ENCODE peak calls at places on chromosomes 4 and X, in four cellular contexts. One of them, this sample, is unnamed.

GRCh38 chrX:39753296-39753996 is 344.3 kb downstream of the BCOR start:
- DNase-seq in upper lobe of left lung: no peak
- DNase-seq in H1: no peak
- DNase-seq in breast epithelium: no peak
- DNase-seq in this sample: no peak

GRCh38 chr4:150315691-150316090 is 237.4 kb downstream of the DCLK2 start:
- DNase-seq in H1: no peak
- DNase-seq in breast epithelium: no peak
- DNase-seq in upper lobe of left lung: no peak
- DNase-seq in this sample: no peak

GRCh38 chr4:156419080-156419638 is 465.5 kb upstream of the CTSO start:
- DNase-seq in upper lobe of left lung: no peak
- DNase-seq in H1: no peak
- DNase-seq in breast epithelium: no peak
- DNase-seq in this sample: no peak

GRCh38 chr4:20022471-20022870 is 229.2 kb upstream of the SLIT2 start:
- DNase-seq in H1: no peak
- DNase-seq in breast epithelium: no peak
- DNase-seq in upper lobe of left lung: no peak
- DNase-seq in this sample: no peak

GRCh38 chr4:145879598-145879997 is 59.0 kb downstream of the ZNF827 start:
- DNase-seq in upper lobe of left lung: no peak
- DNase-seq in H1: no peak
- DNase-seq in breast epithelium: no peak
- DNase-seq in this sample: no peak

GRCh38 chr4:1863297-1864033 is 7.5 kb upstream of the LETM1 start:
- DNase-seq in breast epithelium: no peak
- DNase-seq in upper lobe of left lung: no peak
- DNase-seq in H1: no peak
- DNase-seq in this sample: no peak

GRCh38 chr4:142600952-142601351 is 245.1 kb downstream of the INPP4B start:
- DNase-seq in breast epithelium: no peak
- DNase-seq in upper lobe of left lung: no peak
- DNase-seq in H1: no peak
- DNase-seq in this sample: no peak

GRCh38 chr4:77220841-77221613 is 64.0 kb downstream of the CCNG2 start:
- DNase-seq in upper lobe of left lung: peak; percentile 45
- DNase-seq in H1: no peak
- DNase-seq in breast epithelium: no peak
- DNase-seq in this sample: no peak

GRCh38 chrX:43423876-43424275 is 232.2 kb upstream of the MAOA start:
- DNase-seq in H1: no peak
- DNase-seq in upper lobe of left lung: no peak
- DNase-seq in breast epithelium: no peak
- DNase-seq in this sample: no peak

GRCh38 chr4:13171292-13172057 is 312.7 kb downstream of the RAB28 start:
- DNase-seq in H1: no peak
- DNase-seq in breast epithelium: no peak
- DNase-seq in upper lobe of left lung: no peak
- DNase-seq in this sample: no peak

GRCh38 chrX:68534696-68535095 is 35.8 kb downstream of the YIPF6 start:
- DNase-seq in upper lobe of left lung: no peak
- DNase-seq in breast epithelium: no peak
- DNase-seq in H1: no peak
- DNase-seq in this sample: no peak

GRCh38 chr4:66095065-66095464 is 424.8 kb upstream of the EPHA5 start:
- DNase-seq in H1: no peak
- DNase-seq in breast epithelium: no peak
- DNase-seq in upper lobe of left lung: no peak
- DNase-seq in this sample: no peak

GRCh38 chr4:74218201-74218600 is 60.3 kb downstream of the MTHFD2L start:
- DNase-seq in breast epithelium: no peak
- DNase-seq in upper lobe of left lung: no peak
- DNase-seq in H1: no peak
- DNase-seq in this sample: no peak

GRCh38 chr4:57462843-57463242 is 352.7 kb upstream of the IGFBP7 start:
- DNase-seq in breast epithelium: no peak
- DNase-seq in H1: no peak
- DNase-seq in upper lobe of left lung: no peak
- DNase-seq in this sample: no peak

GRCh38 chr4:27764526-27764837 is 903.8 kb downstream of the STIM2 start:
- DNase-seq in H1: no peak
- DNase-seq in breast epithelium: no peak
- DNase-seq in upper lobe of left lung: no peak
- DNase-seq in this sample: no peak

GRCh38 chrX:22974616-22975015 is 25.1 kb upstream of the DDX53 start:
- DNase-seq in upper lobe of left lung: no peak
- DNase-seq in H1: no peak
- DNase-seq in breast epithelium: no peak
- DNase-seq in this sample: no peak

GRCh38 chrX:41824551-41824950 is 98.8 kb downstream of the CASK start:
- DNase-seq in H1: no peak
- DNase-seq in breast epithelium: no peak
- DNase-seq in upper lobe of left lung: no peak
- DNase-seq in this sample: no peak

GRCh38 chr4:36081185-36081584 is 163.1 kb downstream of the ARAP2 start:
- DNase-seq in breast epithelium: no peak
- DNase-seq in upper lobe of left lung: no peak
- DNase-seq in H1: no peak
- DNase-seq in this sample: no peak

GRCh38 chrX:105424729-105425128 is 204.2 kb upstream of the TEX13A start:
- DNase-seq in upper lobe of left lung: no peak
- DNase-seq in breast epithelium: no peak
- DNase-seq in H1: no peak
- DNase-seq in this sample: no peak

GRCh38 chrX:118367338-118367737 is 21.4 kb downstream of the WDR44 start:
- DNase-seq in breast epithelium: no peak
- DNase-seq in upper lobe of left lung: no peak
- DNase-seq in H1: no peak
- DNase-seq in this sample: no peak

GRCh38 chr4:12041828-12042227 is 613.1 kb upstream of the HS3ST1 start:
- DNase-seq in breast epithelium: no peak
- DNase-seq in H1: no peak
- DNase-seq in upper lobe of left lung: no peak
- DNase-seq in this sample: no peak

GRCh38 chr4:105025263-105026017 is 121.2 kb upstream of the TET2 start:
- DNase-seq in upper lobe of left lung: no peak
- DNase-seq in breast epithelium: no peak
- DNase-seq in H1: no peak
- DNase-seq in this sample: no peak

GRCh38 chr4:75919914-75920313 is 17.7 kb upstream of the PPEF2 start:
- DNase-seq in breast epithelium: no peak
- DNase-seq in upper lobe of left lung: no peak
- DNase-seq in H1: no peak
- DNase-seq in this sample: no peak
- TF ChIP-seq POLR2AphosphoS5 in breast epithelium: no peak
- TF ChIP-seq POLR2AphosphoS5 in upper lobe of left lung: no peak
- TF ChIP-seq POLR2AphosphoS5 in H1: no peak
- TF ChIP-seq POLR2AphosphoS5 in this sample: no peak

GRCh38 chr4:140046037-140046436 is 107.9 kb downstream of the MAML3 start:
- DNase-seq in H1: no peak
- DNase-seq in breast epithelium: no peak
- DNase-seq in upper lobe of left lung: no peak
- DNase-seq in this sample: no peak
- H3K4me1 ChIP-seq in H1: peaks cover 16% of the 10 kb centered on the region
- H3K4me1 ChIP-seq in breast epithelium: no peaks in the 10 kb centered on the region
- H3K4me1 ChIP-seq in upper lobe of left lung: peaks cover 53% of the 10 kb centered on the region
- H3K4me1 ChIP-seq in this sample: peaks cover 41% of the 10 kb centered on the region

DNA sequence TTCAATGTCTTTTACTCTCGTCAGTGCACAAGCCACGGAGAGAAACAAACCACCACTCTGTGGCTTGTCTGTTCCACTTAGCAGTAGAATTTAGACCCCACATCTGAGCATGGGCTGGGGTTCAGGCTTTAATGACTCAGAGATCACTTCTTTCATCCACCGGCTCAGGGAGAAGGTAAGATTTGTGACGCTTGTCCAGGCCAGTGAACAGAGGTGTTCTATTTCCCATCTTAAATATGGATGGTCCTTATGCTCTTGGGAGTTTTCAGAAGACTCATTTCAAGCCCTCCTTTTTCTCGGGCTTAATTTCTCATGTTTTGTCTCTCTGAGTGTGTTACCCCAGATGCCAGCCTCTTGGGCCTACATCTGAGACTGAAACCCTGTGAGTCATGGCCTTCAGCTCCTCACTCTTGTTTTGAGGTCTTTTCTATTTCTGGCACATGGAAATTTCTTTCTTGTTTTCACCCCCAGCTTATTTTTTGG is 127.4 kb upstream of the SFRP2 start:
- DNase-seq in breast epithelium: no peak
- DNase-seq in H1: no peak
- DNase-seq in upper lobe of left lung: no peak
- DNase-seq in this sample: no peak
- H3K4me3 ChIP-seq in breast epithelium: no peak overlapping the region
- H3K4me3 ChIP-seq in H1: no peak overlapping the region
- H3K4me3 ChIP-seq in upper lobe of left lung: no peak overlapping the region
- H3K4me3 ChIP-seq in this sample: no peak overlapping the region

GRCh38 chr4:55910140-55910539 is 38.6 kb upstream of the CEP135 start:
- DNase-seq in H1: no peak
- DNase-seq in breast epithelium: no peak
- DNase-seq in upper lobe of left lung: no peak
- DNase-seq in this sample: no peak

GRCh38 chr4:55903577-55903976 is 45.2 kb upstream of the CEP135 start:
- DNase-seq in upper lobe of left lung: no peak
- DNase-seq in breast epithelium: no peak
- DNase-seq in H1: no peak
- DNase-seq in this sample: no peak

GRCh38 chr4:55906323-55906722 is 42.4 kb upstream of the CEP135 start:
- DNase-seq in upper lobe of left lung: no peak
- DNase-seq in H1: no peak
- DNase-seq in breast epithelium: no peak
- DNase-seq in this sample: no peak

GRCh38 chr4:55906999-55907398 is 41.7 kb upstream of the CEP135 start:
- DNase-seq in upper lobe of left lung: no peak
- DNase-seq in H1: no peak
- DNase-seq in breast epithelium: no peak
- DNase-seq in this sample: no peak

GRCh38 chr4:55907469-55907868 is 41.3 kb upstream of the CEP135 start:
- DNase-seq in H1: no peak
- DNase-seq in upper lobe of left lung: no peak
- DNase-seq in breast epithelium: no peak
- DNase-seq in this sample: no peak
- TF ChIP-seq POLR2AphosphoS5 in H1: no peak
- TF ChIP-seq POLR2AphosphoS5 in upper lobe of left lung: no peak
- TF ChIP-seq POLR2AphosphoS5 in breast epithelium: no peak
- TF ChIP-seq POLR2AphosphoS5 in this sample: no peak

DNA sequence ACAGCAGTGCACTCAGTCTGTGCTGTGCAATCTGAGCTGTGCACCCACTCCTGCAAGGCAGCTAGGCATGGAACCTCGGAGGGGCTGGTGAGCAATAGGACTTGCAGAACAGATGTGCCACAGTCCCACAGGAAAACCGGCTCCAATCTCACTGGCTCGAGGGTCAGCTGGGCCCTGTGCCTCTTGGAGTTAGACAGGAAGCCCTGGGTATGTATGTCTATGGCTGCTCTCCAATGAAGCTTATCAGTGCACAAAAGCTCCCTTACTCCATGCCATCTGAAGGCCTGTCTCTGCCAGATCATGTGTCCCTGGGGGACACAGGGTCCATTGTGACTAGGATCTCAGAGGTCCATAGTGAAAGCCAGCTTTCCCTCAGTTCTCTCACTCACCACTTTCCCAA is 335.8 kb downstream of the SH3BGRL start:
- DNase-seq in upper lobe of left lung: no peak
- DNase-seq in breast epithelium: no peak
- DNase-seq in H1: no peak
- DNase-seq in this sample: no peak
- H3K4me1 ChIP-seq in upper lobe of left lung: no peaks in the 10 kb centered on the region
- H3K4me1 ChIP-seq in breast epithelium: no peaks in the 10 kb centered on the region
- H3K4me1 ChIP-seq in H1: no peaks in the 10 kb centered on the region
- H3K4me1 ChIP-seq in this sample: no peaks in the 10 kb centered on the region

DNA sequence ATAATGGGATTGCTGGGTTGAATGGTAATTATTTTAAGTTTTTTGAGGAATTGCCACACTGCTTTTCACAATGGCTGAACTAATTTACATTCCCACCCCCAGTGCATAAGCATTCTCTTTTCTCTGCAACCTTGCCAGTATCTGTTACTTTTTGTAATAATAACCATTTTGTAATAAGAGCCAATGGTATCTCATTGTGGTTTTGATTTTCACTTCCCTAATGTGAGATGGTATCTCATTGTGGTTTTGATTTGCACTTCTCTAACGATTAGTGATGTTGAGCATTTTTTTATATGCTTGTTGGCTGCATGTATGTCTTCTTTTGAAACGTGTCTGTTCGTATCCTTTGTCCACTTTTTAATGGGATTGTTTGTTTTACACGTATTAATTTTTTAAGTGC is 213.1 kb upstream of the HDX start:
- DNase-seq in upper lobe of left lung: no peak
- DNase-seq in H1: no peak
- DNase-seq in breast epithelium: no peak
- DNase-seq in this sample: no peak
- H3K4me3 ChIP-seq in upper lobe of left lung: no peak overlapping the region
- H3K4me3 ChIP-seq in H1: no peak overlapping the region
- H3K4me3 ChIP-seq in breast epithelium: no peak overlapping the region
- H3K4me3 ChIP-seq in this sample: no peak overlapping the region

GRCh38 chr4:153553155-153553819 is 87.1 kb downstream of the TMEM131L start:
- DNase-seq in breast epithelium: no peak
- DNase-seq in H1: no peak
- DNase-seq in upper lobe of left lung: no peak
- DNase-seq in this sample: no peak

GRCh38 chr4:153556441-153556815 is 90.3 kb downstream of the TMEM131L start:
- DNase-seq in upper lobe of left lung: no peak
- DNase-seq in H1: no peak
- DNase-seq in breast epithelium: no peak
- DNase-seq in this sample: no peak

GRCh38 chr4:153560918-153561317 is 94.8 kb downstream of the TMEM131L start:
- DNase-seq in breast epithelium: no peak
- DNase-seq in H1: no peak
- DNase-seq in upper lobe of left lung: no peak
- DNase-seq in this sample: no peak

GRCh38 chr4:153553820-153554173 is 87.6 kb downstream of the TMEM131L start:
- DNase-seq in upper lobe of left lung: no peak
- DNase-seq in breast epithelium: no peak
- DNase-seq in H1: no peak
- DNase-seq in this sample: no peak

DNA sequence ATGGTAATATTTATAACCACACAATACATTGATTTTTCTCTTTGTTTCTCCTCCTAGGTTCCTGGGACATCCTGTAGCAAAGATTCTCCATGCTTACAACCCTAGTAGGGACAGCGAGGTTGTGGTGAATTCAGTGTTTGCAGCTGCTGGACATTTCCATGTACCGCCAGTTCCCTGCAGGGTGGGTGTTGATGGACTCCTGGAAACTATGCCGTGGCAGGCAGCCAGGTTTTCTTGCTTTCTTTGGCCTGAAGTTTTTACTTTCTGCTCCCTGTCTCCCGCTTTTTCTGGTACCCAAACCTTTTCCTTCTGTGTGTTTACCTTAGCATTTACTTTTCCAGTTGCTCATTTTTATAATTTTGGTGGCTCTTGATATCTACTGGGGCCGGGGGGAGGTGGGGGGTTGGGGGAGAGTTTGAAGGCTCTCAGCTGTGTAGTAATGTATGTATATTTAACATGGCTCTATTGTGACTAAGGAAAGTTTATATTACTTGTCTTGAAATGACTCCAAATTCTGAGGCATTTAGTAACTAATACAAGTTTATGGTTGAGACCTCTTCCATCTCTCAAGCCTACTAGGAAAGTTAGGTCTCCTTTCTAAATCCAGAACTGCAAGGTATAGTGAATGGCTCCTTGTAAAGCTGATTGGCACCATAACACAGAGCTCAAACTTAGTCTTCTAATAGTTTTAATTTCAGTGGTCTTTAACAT is 89.7 kb downstream of the TMEM131L start:
- DNase-seq in breast epithelium: no peak
- DNase-seq in H1: no peak
- DNase-seq in upper lobe of left lung: no peak
- DNase-seq in this sample: no peak
- TF ChIP-seq POLR2AphosphoS5 in breast epithelium: no peak
- TF ChIP-seq POLR2AphosphoS5 in H1: no peak
- TF ChIP-seq POLR2AphosphoS5 in upper lobe of left lung: no peak
- TF ChIP-seq POLR2AphosphoS5 in this sample: no peak

This sample was measured in suprapubic skin.